ENCODE peak calls at places on chromosomes 1 and 21, in four cellular contexts. I is psoas muscle, P is spleen, B is IMR-90. U is an unnamed sample.

GRCh38 chr1:183546427-183546826 is 43.8 kb downstream of the NCF2 start:
- DNase-seq in I (no peak), P (no peak), B (no peak), U (no peak)

GRCh38 chr1:220487297-220487820 is 40.6 kb upstream of the MARK1 start:
- DNase-seq in I (no peak), P (no peak), B (peak; percentile 20), U (no peak)

GRCh38 chr1:155880251-155880650 is 20.9 kb downstream of the SYT11 start:
- DNase-seq in I (no peak), P (no peak), B (no peak), U (no peak)

GRCh38 chr1:226602186-226603029 is 53.8 kb downstream of the STUM start:
- DNase-seq in I (peak; percentile 72), P (peak; percentile 68), B (peak; percentile 78), U (peak; percentile 64)

GRCh38 chr1:109814993-109815786 is 51.5 kb upstream of the EPS8L3 start:
- DNase-seq in I (no peak), P (no peak), B (no peak), U (no peak)

GRCh38 chr1:67515324-67516080 is 85.3 kb upstream of the SERBP1 start:
- DNase-seq in I (no peak), P (no peak), B (no peak), U (no peak)

GRCh38 chr1:226763741-226764264 is 24.7 kb upstream of the ITPKB start:
- DNase-seq in I (no peak), P (no peak), B (peak; percentile 96), U (no peak)

GRCh38 chr1:42845866-42846256 is 552 bp upstream of the ZNF691 start:
- DNase-seq in I (no peak), P (no peak), B (no peak), U (no peak)

GRCh38 chr1:113247805-113248204 is 142.5 kb upstream of the MAGI3 start:
- DNase-seq in I (no peak), P (no peak), B (no peak), U (no peak)

GRCh38 chr1:113247355-113247754 is 143.0 kb upstream of the MAGI3 start:
- DNase-seq in I (no peak), P (no peak), B (no peak), U (no peak)

GRCh38 chr1:113244134-113244820 is 146.0 kb upstream of the MAGI3 start:
- DNase-seq in I (no peak), P (no peak), B (no peak), U (no peak)

GRCh38 chr1:113248494-113248893 is 141.8 kb upstream of the MAGI3 start:
- DNase-seq in I (no peak), P (no peak), B (no peak), U (no peak)

GRCh38 chr1:113246929-113247328 is 143.4 kb upstream of the MAGI3 start:
- DNase-seq in I (no peak), P (no peak), B (no peak), U (no peak)
- H3K4me3 ChIP-seq in I (no peak overlapping the region), P (no peak overlapping the region), B (no peak overlapping the region), U (no peak overlapping the region)

GRCh38 chr1:150162862-150163706 is 13.4 kb downstream of the PLEKHO1 start:
- DNase-seq in I (peak; percentile 75), P (peak; percentile 85), B (peak; percentile 100), U (peak; percentile 76)
- TF ChIP-seq CTCF in I (no peak), P (no peak), B (peak; percentile 13), U (no peak)

GRCh38 chr21:44424608-44425306 is 30.6 kb upstream of the LRRC3 start:
- DNase-seq in I (no peak), P (peak; percentile 73), B (no peak), U (peak; percentile 3)
- H3K9me3 ChIP-seq in I (peaks cover 6% of the 10 kb centered on the region), P (peaks cover 18% of the 10 kb centered on the region), B (peaks cover 23% of the 10 kb centered on the region), U (no peaks in the 10 kb centered on the region)

GRCh38 chr1:16921391-16922185 is at the start of gene CROCC:
- DNase-seq in I (peak; percentile 22), P (peak; percentile 91), B (no peak), U (no peak)
- H3K4me3 ChIP-seq in I (no peak within 1 kb of the TSS), P (no peak within 1 kb of the TSS), B (no peak within 1 kb of the TSS), U (no peak within 1 kb of the TSS)

GRCh38 chr21:32578107-32578691 is 7.1 kb downstream of the TCP10L start:
- DNase-seq in I (no peak), P (no peak), B (peak; percentile 9), U (no peak)
- TF ChIP-seq CTCF in I (no peak), P (no peak), B (peak; percentile 30), U (no peak)

DNA sequence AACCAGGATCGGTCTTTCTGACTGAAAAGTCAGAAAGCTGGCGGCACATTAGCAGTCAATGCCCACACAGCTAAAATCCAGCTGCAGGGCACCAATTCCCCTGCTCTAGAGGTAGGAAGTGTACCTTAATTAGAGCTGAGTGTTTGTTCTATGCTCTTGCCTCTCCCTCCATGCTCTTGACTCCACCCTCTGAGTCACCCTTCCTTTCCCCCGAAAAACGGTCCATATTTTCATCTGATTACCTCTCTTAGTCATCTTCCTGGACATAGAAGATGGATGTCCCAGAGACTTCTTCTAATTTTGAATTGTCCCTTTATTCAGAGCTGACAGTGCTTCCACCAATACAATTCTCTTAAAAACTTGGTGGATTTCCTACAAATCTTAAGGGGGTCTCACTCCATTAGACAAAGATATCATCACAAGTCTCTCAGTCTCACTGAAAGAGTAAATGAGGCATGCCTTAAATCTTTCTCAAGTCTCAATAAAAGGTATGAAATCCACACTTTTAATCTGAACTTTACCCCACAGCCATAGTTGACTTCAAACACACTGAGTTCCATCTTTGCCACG is 44.1 kb upstream of the SLC19A1 start:
- DNase-seq in I (no peak), P (no peak), B (no peak), U (no peak)
- H3K9me3 ChIP-seq in I (peaks cover 25% of the 10 kb centered on the region), P (peaks cover 46% of the 10 kb centered on the region), B (peaks cover 42% of the 10 kb centered on the region), U (peaks cover 13% of the 10 kb centered on the region)

DNA sequence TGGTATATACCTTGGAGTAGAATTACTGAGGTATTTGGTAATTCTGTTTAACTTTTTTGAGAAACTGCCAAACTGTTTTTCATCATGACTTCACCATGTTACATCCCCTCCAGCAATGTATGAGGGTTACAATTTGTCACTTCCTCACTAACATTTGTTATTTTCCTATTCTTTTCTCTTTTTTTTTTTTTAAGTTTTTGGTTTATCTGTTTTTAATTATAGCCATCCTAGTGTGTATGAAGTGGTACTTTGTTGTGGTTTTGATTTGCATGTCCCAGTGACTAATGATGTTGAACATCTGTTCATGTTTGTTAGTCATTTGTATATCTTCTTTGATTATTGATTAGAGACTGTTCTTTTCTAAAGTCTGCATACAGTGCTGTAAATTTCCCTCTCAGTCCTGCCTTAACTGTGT is 147.3 kb downstream of the HS2ST1 start:
- DNase-seq in I (no peak), P (no peak), B (peak; percentile 71), U (no peak)
- H3K4me3 ChIP-seq in I (no peak overlapping the region), P (no peak overlapping the region), B (no peak overlapping the region), U (no peak overlapping the region)

DNA sequence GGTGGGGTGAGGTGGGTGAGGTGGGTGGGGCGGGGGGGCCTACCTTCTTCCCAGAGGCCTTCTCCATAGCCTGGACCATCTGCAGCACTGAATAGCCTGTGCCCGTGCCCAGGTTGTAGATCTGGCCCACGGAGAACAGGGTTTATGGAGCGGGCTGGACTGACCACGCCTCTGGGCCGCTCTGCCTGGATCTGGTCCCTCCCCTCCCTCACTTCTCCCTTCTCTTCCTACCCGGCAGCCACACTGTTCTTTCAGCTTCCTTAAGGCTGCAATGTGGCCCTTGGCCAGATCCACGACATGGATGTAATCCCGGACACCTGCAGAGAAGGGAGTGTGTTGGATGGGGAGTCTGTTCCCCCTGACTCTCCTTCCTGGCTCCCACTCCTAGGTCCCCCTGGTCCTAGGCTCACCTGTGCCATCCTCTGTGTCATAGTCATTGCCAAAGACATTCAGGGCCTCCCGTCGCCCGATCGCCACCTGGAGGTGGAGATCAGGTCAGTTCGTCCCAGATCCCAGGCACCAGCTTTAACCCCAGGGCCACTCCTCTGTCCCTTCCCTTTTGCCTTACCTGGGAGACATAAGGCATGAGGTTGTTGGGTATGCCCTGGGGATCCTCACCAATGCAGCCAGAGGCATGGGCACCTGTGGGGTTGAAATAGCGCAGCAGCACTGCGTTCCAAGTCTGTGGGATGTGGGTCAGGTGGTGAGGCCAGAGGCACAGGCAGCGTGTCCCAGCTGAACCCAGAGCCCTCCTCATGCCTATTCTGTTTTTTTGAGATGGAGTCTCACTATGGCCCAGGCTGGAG is 3.9 kb downstream of the GALE start:
- DNase-seq in I (no peak), P (peak; percentile 71), B (no peak), U (no peak)
- TF ChIP-seq CTCF in I (no peak), P (no peak), B (no peak), U (no peak)

DNA sequence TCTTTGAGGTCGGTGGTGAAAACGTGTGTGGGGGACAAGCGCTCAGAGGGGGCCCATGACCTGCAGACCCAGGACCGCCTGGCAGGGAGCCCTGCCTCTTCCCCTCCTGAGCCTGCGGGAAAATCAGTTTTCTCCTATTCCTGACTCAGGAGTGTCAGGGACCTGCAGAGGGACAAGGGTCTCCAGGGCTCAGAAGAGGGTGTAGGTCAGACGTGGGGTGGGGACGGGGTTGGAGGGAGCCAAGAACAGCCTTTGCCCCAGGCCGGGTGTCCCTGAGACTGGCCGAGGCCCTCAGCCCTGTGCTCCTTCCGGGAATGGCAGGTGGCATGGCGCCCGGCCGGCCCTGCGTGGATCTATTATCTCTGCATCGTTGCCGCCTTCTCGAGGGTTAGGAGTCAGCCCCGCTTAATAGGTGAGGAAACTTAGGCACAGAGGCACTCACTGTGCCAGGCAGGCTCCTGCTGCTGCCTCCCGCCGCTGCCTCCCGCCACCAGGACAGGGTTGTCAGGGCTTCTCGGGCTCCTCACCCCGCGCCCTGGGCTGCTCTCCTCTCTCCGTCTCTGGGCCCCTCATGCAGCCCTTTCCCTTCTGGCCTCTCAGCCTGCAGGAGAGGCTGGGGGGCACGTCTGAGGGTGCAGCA is 37.5 kb downstream of the AJAP1 start:
- DNase-seq in I (no peak), P (no peak), B (no peak), U (no peak)
- H3K9me3 ChIP-seq in I (no peaks in the 10 kb centered on the region), P (no peaks in the 10 kb centered on the region), B (peaks cover 69% of the 10 kb centered on the region), U (no peaks in the 10 kb centered on the region)